ENCODE peak calls at places on chromosomes 12 and 14, in nine cellular contexts. W, H, B, F, C, Y, P, R and D are unnamed samples.

GRCh38 chr14:63867926-63868921 is 15.4 kb downstream of the SYNE2 start:
- DNase-seq in B (no peak), C (no peak), Y (no peak), P (peak; percentile 56), H (no peak), F (no peak), W (no peak), R (no peak), D (peak; percentile 29)

GRCh38 chr14:69312608-69313007 is 52.6 kb downstream of the GALNT16 start:
- DNase-seq in R (no peak), B (no peak), F (peak; percentile 37), Y (no peak), C (no peak), W (no peak), P (no peak), H (no peak), D (no peak)

GRCh38 chr12:41193321-41193720 is 5.2 kb downstream of the PDZRN4 start:
- DNase-seq in H (no peak), Y (no peak), B (no peak), C (no peak), R (no peak), P (no peak), W (no peak), F (no peak), D (no peak)

GRCh38 chr14:65170768-65171251 is 68.5 kb upstream of the MAX start:
- DNase-seq in W (peak; percentile 48), C (peak; percentile 8), H (peak; percentile 76), P (peak; percentile 86), B (peak; percentile 86), F (no peak), Y (peak; percentile 52), R (no peak), D (peak; percentile 25)

GRCh38 chr12:9906888-9907287 is 25.3 kb downstream of the CLEC2A start:
- DNase-seq in C (no peak), H (peak; percentile 8), W (no peak), Y (no peak), P (no peak), R (no peak), B (no peak), F (no peak), D (peak; percentile 24)

GRCh38 chr12:51225800-51226199 is 7.9 kb upstream of the POU6F1 start:
- DNase-seq in F (no peak), R (no peak), H (no peak), B (no peak), Y (no peak), W (no peak), P (no peak), C (no peak), D (no peak)

GRCh38 chr12:107622005-107622404 is 63.6 kb upstream of the PWP1 start:
- DNase-seq in C (no peak), H (no peak), W (no peak), Y (no peak), B (peak; percentile 11), R (no peak), P (peak; percentile 48), F (no peak), D (peak; percentile 13)

GRCh38 chr14:100388137-100389050 is 65.3 kb downstream of the SLC25A47 start:
- DNase-seq in F (no peak), C (no peak), W (no peak), B (no peak), R (no peak), H (no peak), P (no peak), Y (no peak), D (peak; percentile 12)

GRCh38 chr14:35808076-35808657 is 928 bp downstream of the RALGAPA1 start:
- DNase-seq in B (no peak), W (no peak), R (no peak), Y (no peak), C (peak; percentile 52), P (peak; percentile 18), H (peak; percentile 58), F (no peak), D (peak; percentile 69)

GRCh38 chr14:95394981-95395737 is 75.5 kb upstream of the CLMN start:
- DNase-seq in W (no peak), R (peak; percentile 28), F (no peak), P (peak; percentile 7), Y (no peak), C (no peak), B (no peak), H (peak; percentile 11), D (peak; percentile 15)
- TF ChIP-seq CTCF in W (no peak), R (no peak), F (no peak), P (no peak), Y (no peak), C (no peak), B (no peak), H (no peak), D (no peak)

GRCh38 chr12:89417246-89417977 is 65.1 kb upstream of the DUSP6 start:
- DNase-seq in F (no peak), C (peak; percentile 14), Y (no peak), R (no peak), H (peak; percentile 38), B (peak; percentile 45), W (no peak), P (peak; percentile 50), D (peak; percentile 71)

GRCh38 chr12:89424394-89424793 is 72.1 kb upstream of the DUSP6 start:
- DNase-seq in Y (no peak), R (no peak), B (no peak), P (no peak), W (no peak), H (no peak), F (no peak), C (no peak), D (no peak)

GRCh38 chr12:89418228-89418910 is 66.1 kb upstream of the DUSP6 start:
- DNase-seq in P (no peak), F (no peak), W (no peak), R (peak; percentile 18), B (no peak), C (no peak), H (no peak), Y (no peak), D (no peak)

GRCh38 chr12:89424846-89425245 is 72.5 kb upstream of the DUSP6 start:
- DNase-seq in R (no peak), W (no peak), Y (no peak), P (no peak), H (no peak), F (no peak), C (no peak), B (no peak), D (no peak)

GRCh38 chr12:89421093-89421835 is 69.0 kb upstream of the DUSP6 start:
- DNase-seq in F (no peak), P (no peak), C (no peak), R (no peak), Y (no peak), B (no peak), H (no peak), W (peak; percentile 20), D (no peak)
- TF ChIP-seq CTCF in F (peak; percentile 45), P (peak; percentile 13), C (no peak), R (peak; percentile 15), Y (peak; percentile 46), B (no peak), H (peak; percentile 6), W (peak; percentile 3), D (no peak)

DNA sequence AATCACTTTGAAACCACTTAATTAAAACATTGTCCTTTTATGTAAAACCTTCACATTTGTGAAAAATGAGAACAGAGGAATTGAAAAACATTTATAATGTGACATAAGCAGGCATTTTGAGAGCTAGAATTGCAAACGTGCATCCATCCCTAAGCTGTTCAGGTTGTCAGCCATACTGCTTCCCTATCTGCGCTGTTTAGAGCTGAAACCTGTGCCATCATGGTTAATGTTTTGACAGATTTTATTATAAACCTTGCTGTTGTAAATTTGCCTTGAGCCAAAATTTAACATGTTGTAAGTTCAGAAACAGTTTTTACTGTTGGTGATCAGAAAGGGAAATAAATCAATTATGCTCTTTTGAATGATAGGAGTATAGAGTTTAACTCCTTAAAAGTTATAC is 31.9 kb downstream of the FOXA1 start:
- DNase-seq in W (no peak), B (no peak), F (no peak), R (no peak), C (no peak), Y (no peak), H (no peak), P (no peak), D (no peak)
- TF ChIP-seq CTCF in W (no peak), B (no peak), F (no peak), R (no peak), C (no peak), Y (no peak), H (no peak), P (no peak), D (no peak)

DNA sequence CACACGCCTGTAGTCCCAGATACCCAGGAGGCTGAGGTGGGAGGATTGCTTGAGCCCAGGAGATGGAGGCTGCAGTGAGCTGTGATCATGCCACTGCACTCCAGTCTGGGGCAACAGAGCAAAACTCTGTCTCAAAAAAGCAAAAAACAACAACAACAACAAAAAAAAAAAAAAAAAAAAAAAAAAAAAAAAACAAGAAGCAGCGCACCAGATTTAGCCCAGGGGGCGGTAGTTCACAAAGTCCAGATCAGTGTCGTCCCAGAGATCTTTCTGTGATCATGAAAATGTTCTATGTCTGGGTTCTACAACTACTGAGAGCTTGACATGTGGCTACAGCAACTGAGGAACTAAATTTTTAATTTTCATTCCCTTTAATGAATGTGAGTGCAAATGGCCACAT is 27.4 kb downstream of the OAS2 start:
- DNase-seq in F (no peak), W (peak; percentile 13), B (peak; percentile 17), C (no peak), Y (no peak), P (no peak), H (no peak), R (no peak), D (no peak)
- TF ChIP-seq CTCF in F (peak; percentile 66), W (peak; percentile 35), B (peak; percentile 34), C (peak; percentile 21), Y (peak; percentile 46), P (peak; percentile 41), H (peak; percentile 41), R (no peak), D (peak; percentile 35)

DNA sequence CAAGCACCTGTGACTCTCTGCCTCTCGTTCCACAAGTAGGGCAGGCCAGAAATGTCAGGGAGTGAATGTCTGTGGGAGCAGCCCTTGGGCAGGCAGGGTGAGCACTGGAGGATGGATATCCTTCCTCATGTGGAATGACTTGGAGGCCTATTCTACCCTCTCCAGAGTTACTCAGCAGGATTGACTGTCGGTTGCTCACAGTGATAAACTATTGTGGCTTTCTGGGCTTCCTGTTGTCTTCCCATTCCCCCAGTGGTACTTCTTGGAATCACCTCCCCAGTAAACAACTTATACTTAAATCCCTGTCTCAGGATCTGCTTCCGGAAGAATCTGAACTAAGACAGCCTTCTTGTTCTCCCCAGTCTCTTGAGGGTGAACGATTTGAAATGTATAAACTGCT is 79.6 kb upstream of the MANSC4 start:
- DNase-seq in B (no peak), F (no peak), Y (no peak), H (no peak), P (no peak), W (no peak), R (no peak), C (no peak), D (peak; percentile 7)
- TF ChIP-seq CTCF in B (no peak), F (no peak), Y (peak; percentile 19), H (no peak), P (no peak), W (no peak), R (no peak), C (no peak), D (no peak)

GRCh38 chr12:26124491-26125450 is at the start of gene BHLHE41:
- DNase-seq in H (peak; percentile 83), R (peak; percentile 85), P (peak; percentile 70), W (peak; percentile 54), B (peak; percentile 60), F (no peak), C (peak; percentile 18), Y (peak; percentile 62), D (no peak)
- TF ChIP-seq CTCF in H (no peak), R (no peak), P (no peak), W (no peak), B (no peak), F (no peak), C (no peak), Y (no peak), D (no peak)